ENCODE peak calls at places on chromosomes 13 and 19, in four cellular contexts. M is H1, E is GM12892, V is SK-N-SH. C is an unnamed sample.

GRCh38 chr19:3809881-3810707 is 23.9 kb upstream of the MATK start:
- DNase-seq in E (no peak), M (no peak), V (no peak), C (no peak)

GRCh38 chr19:19105365-19106060 is 32.8 kb downstream of the TMEM161A start:
- DNase-seq in V (peak; percentile 56), E (peak; percentile 21), M (no peak), C (no peak)

GRCh38 chr13:48110132-48110868 is 15.4 kb upstream of the MED4 start:
- DNase-seq in V (no peak), M (no peak), E (no peak), C (no peak)

GRCh38 chr13:113138792-113139551 is 16.4 kb downstream of the F10 start:
- DNase-seq in E (no peak), V (no peak), M (no peak), C (no peak)

GRCh38 chr19:39704181-39705044 is at the start of gene LGALS14:
- DNase-seq in E (no peak), V (no peak), M (no peak), C (no peak)

GRCh38 chr13:89029062-89029461 is 1357.9 kb downstream of the SLITRK5 start:
- DNase-seq in E (no peak), M (no peak), V (no peak), C (no peak)

GRCh38 chr19:3694361-3695123 is 5.7 kb downstream of the PIP5K1C start:
- DNase-seq in V (peak; percentile 22), M (no peak), E (no peak), C (no peak)

GRCh38 chr19:46784262-46785053 is 3.9 kb downstream of the SLC1A5 start:
- DNase-seq in M (no peak), V (peak; percentile 64), E (peak; percentile 82), C (peak; percentile 72)

GRCh38 chr13:78121459-78122348 is 203.1 kb upstream of the EDNRB start:
- DNase-seq in E (no peak), M (no peak), V (peak; percentile 24), C (no peak)

GRCh38 chr13:31274345-31274870 is 74.6 kb downstream of the B3GLCT start:
- DNase-seq in M (no peak), E (no peak), V (no peak), C (no peak)

GRCh38 chr13:46679369-46680180 is 117.4 kb downstream of the ESD start:
- DNase-seq in E (no peak), M (no peak), V (peak; percentile 64), C (peak; percentile 19)

GRCh38 chr13:102774596-102775375 is 1.2 kb upstream of the TEX30 start:
- DNase-seq in E (no peak), M (no peak), V (no peak), C (no peak)

GRCh38 chr19:39874404-39874803 is 28.2 kb upstream of the FBL start:
- DNase-seq in E (no peak), M (no peak), V (no peak), C (no peak)

GRCh38 chr19:51547397-51548212 is 16.1 kb upstream of the SIGLEC6 start:
- DNase-seq in E (no peak), V (no peak), M (no peak), C (no peak)

GRCh38 chr19:45152504-45153338 is 8.1 kb downstream of the NKPD1 start:
- DNase-seq in E (peak; percentile 50), M (no peak), V (peak; percentile 80), C (peak; percentile 56)

GRCh38 chr13:98717256-98717655 is 35.2 kb downstream of the SLC15A1 start:
- DNase-seq in M (no peak), E (no peak), V (no peak), C (no peak)

GRCh38 chr13:38872693-38873092 is 117.9 kb downstream of the STOML3 start:
- DNase-seq in E (peak; percentile 5), M (peak; percentile 51), V (peak; percentile 41), C (peak; percentile 2)

GRCh38 chr13:48066310-48066989 is 28.5 kb downstream of the MED4 start:
- DNase-seq in V (no peak), E (no peak), M (no peak), C (no peak)

GRCh38 chr13:36904219-36904618 is 15.8 kb downstream of the SMAD9 start:
- DNase-seq in M (no peak), V (no peak), E (no peak), C (no peak)

GRCh38 chr19:17726914-17727773 is 7.9 kb downstream of the MAP1S start:
- DNase-seq in V (no peak), E (no peak), M (no peak), C (no peak)

GRCh38 chr13:50072676-50073075 is 57.4 kb downstream of the KCNRG start:
- DNase-seq in E (no peak), M (no peak), V (no peak), C (no peak)

DNA sequence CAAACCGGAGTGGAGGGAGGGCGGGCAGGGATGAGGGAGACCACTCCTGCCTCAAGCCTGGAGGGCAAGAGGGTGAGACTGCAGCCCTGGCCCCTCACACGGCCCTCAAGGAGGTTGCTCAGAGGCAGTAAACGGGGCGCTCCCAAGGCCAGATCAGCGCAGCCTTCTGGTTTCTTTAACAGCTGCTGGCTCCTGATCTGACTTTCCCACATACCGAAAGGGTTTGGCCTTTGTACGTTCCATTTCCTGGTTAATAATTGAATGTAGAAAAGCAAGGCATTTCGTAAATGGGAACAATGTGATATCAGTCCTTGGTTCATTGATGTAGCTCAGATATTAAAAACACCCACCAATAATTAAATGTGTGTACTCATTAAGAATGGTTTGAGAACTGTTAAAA is 71.5 kb downstream of the GGACT start:
- DNase-seq in V (no peak), M (no peak), E (no peak), C (no peak)
- TF ChIP-seq TAF1 in V (no peak), M (no peak), E (no peak), C (no peak)

DNA sequence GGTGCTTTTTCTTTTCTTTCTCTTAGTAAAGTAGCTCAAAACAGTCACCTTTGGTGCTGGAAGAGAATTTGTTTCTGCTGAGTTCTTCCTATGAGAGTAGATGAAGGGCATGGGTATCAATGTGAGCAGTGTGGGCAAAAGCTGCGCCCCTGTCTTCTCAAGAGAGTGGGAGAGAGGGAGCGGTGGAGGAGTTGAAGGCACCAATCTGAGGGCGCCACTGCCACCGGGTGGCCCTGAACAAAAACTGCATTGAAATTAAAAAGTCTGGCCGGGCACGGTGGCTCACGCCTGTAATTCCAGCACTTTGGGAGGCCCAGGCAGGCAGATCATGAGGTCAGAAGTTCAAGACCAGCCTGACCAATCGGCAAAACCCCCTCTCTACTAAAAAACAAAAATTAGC is 28.7 kb upstream of the EPHX3 start:
- DNase-seq in E (no peak), M (no peak), V (peak; percentile 65), C (no peak)
- TF ChIP-seq TAF1 in E (no peak), M (no peak), V (no peak), C (no peak)

GRCh38 chr19:23002690-23003422 is at the start of gene ZNF728:
- DNase-seq in M (no peak), E (no peak), V (peak; percentile 11), C (no peak)
- TF ChIP-seq TAF1 in M (no peak), E (no peak), V (no peak), C (no peak)

GRCh38 chr19:21328402-21328801 is 808 bp downstream of the ZNF708 start:
- DNase-seq in V (peak; percentile 26), M (no peak), E (no peak), C (no peak)
- TF ChIP-seq TAF1 in V (no peak), M (no peak), E (no peak), C (no peak)

GRCh38 chr13:40377783-40378182 is 288.7 kb downstream of the FOXO1 start:
- DNase-seq in V (no peak), E (no peak), M (no peak), C (no peak)
- TF ChIP-seq TAF1 in V (no peak), E (no peak), M (no peak), C (no peak)

GRCh38 chr19:10662384-10663251 is 8.5 kb downstream of the ILF3 start:
- DNase-seq in M (no peak), E (no peak), V (no peak), C (no peak)
- TF ChIP-seq TAF1 in M (no peak), E (no peak), V (no peak), C (no peak)

GRCh38 chr19:7224205-7224833 is 69.9 kb downstream of the INSR start:
- DNase-seq in M (no peak), E (no peak), V (no peak), C (no peak)
- TF ChIP-seq TAF1 in M (no peak), E (no peak), V (no peak), C (no peak)

DNA sequence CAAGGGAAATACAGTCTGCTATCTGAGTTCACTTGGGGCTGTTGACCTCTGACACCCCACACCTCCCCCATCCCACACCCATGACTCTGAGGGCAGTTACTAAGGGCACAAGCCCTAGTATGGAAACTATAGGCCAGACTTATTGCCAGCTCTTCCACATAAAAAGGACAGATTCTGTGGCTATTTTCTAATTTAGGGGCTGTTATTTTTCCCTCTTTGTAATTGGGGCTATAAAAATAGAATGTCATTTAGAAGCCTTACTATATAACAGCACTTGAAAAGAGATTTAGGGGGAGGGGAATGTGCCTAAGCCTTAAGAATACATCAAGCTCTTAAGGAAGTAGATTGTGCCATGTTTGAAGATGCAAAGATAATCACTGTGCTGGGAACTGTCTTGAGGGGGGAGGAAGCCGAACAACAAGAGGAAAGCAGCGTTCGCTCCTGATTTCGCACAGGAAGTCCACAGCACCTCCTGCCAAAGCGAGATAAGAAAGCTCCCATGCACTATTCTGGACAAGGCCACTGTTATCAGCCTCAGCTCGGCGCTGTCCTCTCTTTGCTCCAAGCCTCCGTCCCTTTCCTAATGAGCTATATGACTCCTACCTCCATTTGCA is 86.6 kb downstream of the FLT1 start:
- DNase-seq in M (no peak), V (no peak), E (no peak), C (no peak)
- TF ChIP-seq TAF1 in M (no peak), V (no peak), E (no peak), C (no peak)

DNA sequence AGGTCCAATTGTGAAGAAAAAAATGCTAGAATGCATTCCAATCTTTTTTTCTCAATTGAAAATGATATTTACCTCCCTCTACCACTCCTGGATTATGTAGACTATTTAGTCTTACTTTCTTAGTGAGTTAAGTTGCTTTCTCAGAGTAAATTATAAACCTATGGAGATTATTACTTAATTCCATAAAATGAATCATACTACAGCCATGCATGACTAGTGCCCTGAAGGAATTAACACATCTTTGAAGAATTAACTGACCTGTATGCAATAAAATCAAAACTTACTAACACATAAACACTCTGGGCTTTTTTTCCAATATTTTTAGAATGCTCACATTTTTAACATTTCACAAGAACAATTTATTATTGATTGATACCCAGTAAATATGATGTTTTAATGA is 379.4 kb upstream of the DACH1 start:
- DNase-seq in V (no peak), M (no peak), E (no peak), C (no peak)
- TF ChIP-seq TAF1 in V (no peak), M (no peak), E (no peak), C (no peak)

C was measured in GM12891.